ENCODE peak calls at places on chromosome 19, in eight cellular contexts. P is DND-41, D is neural progenitor cell, F is mammary epithelial cell, K is H1, Z is hepatocyte, T is GM23248, W is PC-3. Q is an unnamed sample.
A peak's percentile ranks its signal among the peaks of the same experiment; 100 is the strongest.

GRCh38 chr19:1567116-1567847 is 843 bp downstream of the MEX3D start:
- DNase-seq in F (no peak), D (peak; percentile 63), K (no peak), Z (peak; percentile 71), T (peak; percentile 81), P (no peak), W (no peak), Q (no peak)

GRCh38 chr19:41887711-41888382 is 4.9 kb downstream of the ARHGEF1 start:
- DNase-seq in P (peak; percentile 89), W (peak; percentile 95), F (peak; percentile 99), T (peak; percentile 49), Z (peak; percentile 87), D (no peak), K (peak; percentile 64), Q (no peak)

GRCh38 chr19:51927859-51928258 is 587 bp downstream of the ZNF613 start:
- DNase-seq in P (no peak), T (no peak), W (no peak), Z (no peak), F (no peak), D (no peak), K (no peak), Q (no peak)

GRCh38 chr19:21127001-21127400 is 14.8 kb upstream of the ZNF431 start:
- DNase-seq in F (no peak), T (no peak), D (no peak), Z (no peak), W (no peak), P (no peak), K (no peak), Q (no peak)

GRCh38 chr19:3767050-3767449 is 4.6 kb downstream of the MRPL54 start:
- DNase-seq in K (no peak), F (no peak), W (no peak), T (no peak), Z (no peak), P (no peak), D (no peak), Q (no peak)

GRCh38 chr19:51948979-51949378 is 21.7 kb downstream of the ZNF613 start:
- DNase-seq in F (no peak), D (no peak), W (no peak), K (no peak), Z (no peak), P (no peak), T (peak; percentile 57), Q (no peak)

GRCh38 chr19:28358604-28359003 is 854.3 kb downstream of the UQCRFS1 start:
- DNase-seq in W (no peak), T (no peak), Z (no peak), F (no peak), D (peak; percentile 14), P (no peak), K (no peak), Q (peak; percentile 28)

GRCh38 chr19:40673377-40673776 is 17.1 kb downstream of the NUMBL start:
- DNase-seq in W (no peak), P (no peak), D (no peak), Z (no peak), F (no peak), T (no peak), K (no peak), Q (no peak)

GRCh38 chr19:40609561-40610395 is 8.6 kb downstream of the LTBP4 start:
- DNase-seq in K (no peak), W (no peak), Z (peak; percentile 87), D (peak; percentile 94), F (peak; percentile 92), T (peak; percentile 94), P (peak; percentile 53), Q (no peak)

GRCh38 chr19:38862321-38863059 is 12.7 kb upstream of the HNRNPL start:
- DNase-seq in T (peak; percentile 36), D (peak; percentile 1), Z (peak; percentile 78), F (no peak), K (no peak), W (peak; percentile 64), P (no peak), Q (no peak)

GRCh38 chr19:51441410-51442390 is 16.6 kb downstream of the SIGLEC8 start:
- DNase-seq in P (peak; percentile 73), W (peak; percentile 69), T (no peak), K (no peak), F (peak; percentile 58), D (no peak), Z (no peak), Q (no peak)

GRCh38 chr19:34305221-34306058 is 51.1 kb downstream of the GARRE1 start:
- DNase-seq in P (no peak), D (no peak), Z (no peak), F (no peak), T (no peak), W (no peak), K (no peak), Q (no peak)

GRCh38 chr19:982567-983170 is 1.5 kb upstream of the WDR18 start:
- DNase-seq in F (peak; percentile 52), Z (peak; percentile 88), P (peak; percentile 80), T (peak; percentile 80), W (peak; percentile 68), K (peak; percentile 50), D (peak; percentile 89), Q (no peak)

DNA sequence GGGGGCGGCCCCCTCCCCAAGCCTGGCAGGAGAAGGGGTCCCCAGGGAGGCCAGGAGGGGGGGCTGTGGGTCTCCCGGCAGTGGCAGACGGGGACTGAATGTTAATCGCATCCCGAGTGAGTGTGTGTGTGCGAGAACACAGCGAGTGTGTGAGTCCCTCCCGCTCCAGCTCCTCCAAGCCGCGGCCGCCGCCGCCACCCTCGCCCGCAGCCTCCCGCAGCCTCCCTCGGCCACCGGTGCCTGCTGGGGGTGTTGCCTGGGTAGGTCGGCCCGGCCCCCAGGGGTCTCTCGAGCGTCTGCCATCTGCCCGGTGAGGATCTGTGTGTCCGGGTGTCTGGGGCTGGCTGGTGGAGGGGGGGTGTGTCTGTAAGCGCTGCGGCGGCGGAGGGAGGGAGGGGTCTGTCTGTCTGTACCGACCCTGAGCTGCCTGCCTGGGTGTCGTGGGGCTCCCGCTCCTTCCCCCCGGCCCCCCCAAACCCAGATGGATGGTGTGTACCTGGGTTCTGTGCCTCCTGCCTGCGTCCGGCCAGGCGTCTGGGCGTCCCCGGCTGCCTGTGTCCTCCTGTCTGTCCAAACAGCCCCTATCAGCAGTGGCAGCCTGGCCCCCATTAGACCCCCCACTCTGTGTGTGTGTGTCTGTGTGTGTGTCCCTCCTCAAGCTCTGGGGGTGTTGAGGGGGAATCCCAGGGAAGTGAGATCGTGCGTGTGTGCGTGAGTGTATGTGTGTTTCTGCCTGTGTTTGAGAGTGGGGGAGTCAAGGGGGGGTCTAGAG is at the start of gene GRIN2D:
- DNase-seq in K (no peak), D (peak; percentile 76), W (peak; percentile 26), P (peak; percentile 30), F (no peak), T (peak; percentile 68), Z (peak; percentile 64), Q (no peak)
- TF ChIP-seq EZH2 in K (peak; percentile 10), D (peak; percentile 53), W (no peak), P (no peak), F (peak; percentile 40), T (no peak), Z (peak; percentile 65), Q (no peak)

GRCh38 chr19:15464394-15465385 is at the start of gene RASAL3:
- DNase-seq in T (no peak), D (no peak), P (peak; percentile 86), F (no peak), W (no peak), K (no peak), Z (no peak), Q (no peak)

GRCh38 chr19:15466851-15467733 is 2.7 kb upstream of the RASAL3 start:
- DNase-seq in P (peak; percentile 78), T (peak; percentile 33), D (no peak), F (no peak), Z (no peak), W (peak; percentile 89), K (no peak), Q (no peak)

GRCh38 chr19:15468675-15469512 is 4.5 kb upstream of the RASAL3 start:
- DNase-seq in K (no peak), W (no peak), D (no peak), T (no peak), Z (no peak), F (no peak), P (no peak), Q (no peak)

GRCh38 chr19:15469513-15470297 is 5.4 kb upstream of the RASAL3 start:
- DNase-seq in D (peak; percentile 32), K (no peak), W (no peak), F (no peak), P (no peak), Z (no peak), T (peak; percentile 40), Q (no peak)

DNA sequence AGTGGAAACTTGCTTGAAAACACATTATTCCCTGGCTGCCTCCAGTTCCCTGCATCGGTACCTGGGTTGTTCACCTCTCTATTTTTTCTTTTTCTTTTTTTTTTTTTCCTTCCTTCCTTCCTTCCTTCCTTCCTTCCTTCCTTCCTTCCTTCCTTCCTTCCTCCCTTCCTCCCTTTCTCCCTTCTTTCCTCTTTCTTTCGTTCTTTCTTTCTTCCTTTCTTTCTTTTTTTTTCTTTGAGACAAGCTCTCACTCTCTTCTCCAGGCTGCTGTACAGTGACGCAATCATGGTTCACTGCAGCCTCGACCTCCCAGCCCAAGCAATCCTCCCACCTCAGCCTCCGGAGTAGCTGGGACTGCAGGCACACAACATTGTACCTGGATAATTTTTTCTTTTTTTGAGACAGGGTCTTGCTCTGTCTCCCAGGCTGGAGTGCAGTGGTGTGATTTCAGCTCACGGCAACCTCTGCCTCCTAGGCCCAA is 3.4 kb upstream of the RASAL3 start:
- DNase-seq in D (no peak), F (no peak), Z (no peak), T (no peak), K (no peak), P (no peak), W (no peak), Q (no peak)
- H3K27ac ChIP-seq in D (no peak overlapping the region), F (no peak overlapping the region), Z (no peak overlapping the region), T (no peak overlapping the region), K (no peak overlapping the region), P (no peak overlapping the region), W (no peak overlapping the region), Q (no peak overlapping the region)

GRCh38 chr19:11382898-11383705 is 1.0 kb downstream of the EPOR start:
- DNase-seq in T (peak; percentile 55), F (no peak), D (peak; percentile 68), W (peak; percentile 68), P (no peak), K (no peak), Z (peak; percentile 81), Q (no peak)
- TF ChIP-seq EZH2 in T (no peak), F (no peak), D (peak; percentile 70), W (no peak), P (no peak), K (no peak), Z (peak; percentile 27), Q (no peak)

GRCh38 chr19:8212212-8212611 is 3.0 kb downstream of the CERS4 start:
- DNase-seq in W (no peak), P (no peak), F (no peak), D (no peak), T (no peak), Z (no peak), K (no peak), Q (no peak)

GRCh38 chr19:8208710-8209110 is 460 bp upstream of the CERS4 start:
- DNase-seq in K (no peak), D (no peak), P (no peak), T (no peak), Z (no peak), F (no peak), W (no peak), Q (no peak)

GRCh38 chr19:8209965-8210659 is 942 bp downstream of the CERS4 start:
- DNase-seq in Z (no peak), W (no peak), D (no peak), F (no peak), P (no peak), K (no peak), T (no peak), Q (no peak)

GRCh38 chr19:8209111-8209964 is at the start of gene CERS4:
- DNase-seq in Z (peak; percentile 96), F (no peak), D (peak; percentile 97), K (peak; percentile 64), T (peak; percentile 32), P (no peak), W (peak; percentile 52), Q (no peak)

GRCh38 chr19:8210660-8211101 is 1.5 kb downstream of the CERS4 start:
- DNase-seq in K (no peak), D (no peak), P (no peak), F (no peak), W (no peak), Z (peak; percentile 32), T (no peak), Q (no peak)
- H3K27ac ChIP-seq in K (no peak overlapping the region), D (no peak overlapping the region), P (no peak overlapping the region), F (no peak overlapping the region), W (no peak overlapping the region), Z (peak overlapping the region; percentile 97), T (no peak overlapping the region), Q (no peak overlapping the region)

Q was measured in SK-N-MC.